ENCODE peak calls at places on chromosomes 16 and 17, in ten cellular contexts. G is breast epithelium; P is omental fat pad; Q is suprapubic skin; N is neural crest cell; M is HFFc6; I is tibial artery; E is lower lobe of right lung; Z is CD8-positive, alpha-beta T cell; Y is neural progenitor cell. F is an unnamed sample.

GRCh38 chr16:19289805-19290490 is 4.4 kb downstream of the CLEC19A start:
- DNase-seq in I (no peak), P (no peak), N (peak), Z (no peak), G (peak), Q (no peak), M (no peak), E (no peak), Y (peak), F (no peak)

GRCh38 chr17:18129041-18129502 is 20.5 kb downstream of the MYO15A start:
- DNase-seq in Y (no peak), E (peak), N (no peak), Z (no peak), G (peak), M (peak), P (no peak), I (no peak), Q (no peak), F (no peak)

GRCh38 chr17:76862079-76862478 is 6.1 kb upstream of the MGAT5B start:
- DNase-seq in M (no peak), E (no peak), I (no peak), G (no peak), N (no peak), P (no peak), Y (no peak), Z (no peak), Q (no peak), F (no peak)

GRCh38 chr17:65990593-65990992 is 201.3 kb downstream of the CEP112 start:
- DNase-seq in M (no peak), Y (no peak), Q (no peak), I (no peak), G (no peak), Z (no peak), P (no peak), E (no peak), N (no peak), F (no peak)

GRCh38 chr17:78797691-78798585 is 15.9 kb upstream of the CYTH1 start:
- DNase-seq in E (peak), Z (no peak), Y (no peak), P (no peak), I (no peak), N (no peak), G (no peak), M (no peak), Q (no peak), F (no peak)

GRCh38 chr16:58377932-58378331 is 14.3 kb upstream of the GINS3 start:
- DNase-seq in M (peak), P (no peak), E (no peak), N (no peak), Y (no peak), I (no peak), G (no peak), Q (no peak), Z (no peak), F (no peak)

GRCh38 chr16:49094471-49094870 is 187.2 kb downstream of the CBLN1 start:
- DNase-seq in P (no peak), Q (no peak), M (no peak), E (no peak), Z (no peak), N (no peak), Y (peak), I (no peak), G (no peak), F (no peak)

GRCh38 chr16:68236804-68237242 is 896 bp upstream of the ESRP2 start:
- DNase-seq in Z (no peak), N (no peak), M (no peak), Y (peak), G (no peak), I (no peak), Q (no peak), E (no peak), P (no peak), F (no peak)

GRCh38 chr17:78805301-78805700 is 23.2 kb upstream of the CYTH1 start:
- DNase-seq in E (no peak), M (no peak), Q (no peak), N (no peak), Y (no peak), P (no peak), Z (peak), I (no peak), G (no peak), F (no peak)

GRCh38 chr16:55273356-55273755 is 50.6 kb upstream of the IRX6 start:
- DNase-seq in G (no peak), M (no peak), P (no peak), Q (no peak), Z (no peak), E (no peak), N (no peak), I (no peak), Y (no peak), F (no peak)

GRCh38 chr16:3155181-3155580 is 20.4 kb downstream of the ZNF213 start:
- DNase-seq in N (no peak), Q (no peak), Z (no peak), Y (no peak), M (no peak), P (no peak), E (no peak), I (no peak), G (no peak), F (no peak)

GRCh38 chr17:74150428-74151025 is 53.0 kb upstream of the RPL38 start:
- DNase-seq in G (no peak), Q (peak), E (no peak), Y (no peak), M (no peak), I (peak), Z (no peak), P (no peak), N (no peak), F (peak)

GRCh38 chr16:11779074-11779473 is 18.0 kb downstream of the ZC3H7A start:
- DNase-seq in Y (no peak), P (no peak), M (no peak), Q (no peak), N (no peak), G (no peak), E (no peak), Z (no peak), I (no peak), F (no peak)

GRCh38 chr16:12538667-12539081 is 265.0 kb downstream of the CPPED1 start:
- DNase-seq in Y (no peak), N (no peak), Z (no peak), P (no peak), G (peak), M (no peak), Q (no peak), I (no peak), E (no peak), F (no peak)

GRCh38 chr17:19309701-19310100 is 52.8 kb downstream of the B9D1 start:
- DNase-seq in M (no peak), G (no peak), Q (no peak), I (no peak), Y (no peak), Z (no peak), P (no peak), N (no peak), E (peak), F (no peak)

GRCh38 chr17:2405247-2405926 is 4.5 kb upstream of the MNT start:
- DNase-seq in N (no peak), Y (peak), Z (no peak), E (peak), Q (peak), P (no peak), G (no peak), I (no peak), M (peak), F (no peak)

GRCh38 chr17:33551075-33551474 is 258.0 kb upstream of the ASIC2 start:
- DNase-seq in G (no peak), Z (no peak), Y (no peak), P (no peak), N (no peak), Q (no peak), I (no peak), E (no peak), M (no peak), F (no peak)

GRCh38 chr17:4327638-4328037 is 38.8 kb downstream of the UBE2G1 start:
- DNase-seq in P (no peak), Z (no peak), Q (no peak), M (peak), I (no peak), N (no peak), G (no peak), Y (no peak), E (no peak), F (no peak)

GRCh38 chr16:77304883-77305282 is 105.7 kb downstream of the SYCE1L start:
- DNase-seq in Z (no peak), Q (no peak), P (no peak), N (no peak), Y (no peak), G (no peak), M (no peak), E (no peak), I (no peak), F (no peak)

GRCh38 chr16:2827831-2828520 is 2.1 kb upstream of the ZG16B start:
- DNase-seq in Y (peak), M (no peak), P (no peak), I (peak), E (peak), Z (no peak), Q (peak), G (no peak), N (no peak), F (no peak)

GRCh38 chr17:37650419-37651003 is 7.3 kb upstream of the DDX52 start:
- DNase-seq in M (peak), E (no peak), N (peak), Y (peak), I (no peak), P (no peak), G (no peak), Q (no peak), Z (no peak), F (no peak)
- TF ChIP-seq CTCF in M (peak), E (peak), N (peak), Y (peak), I (peak), P (no peak), G (no peak), Q (no peak), Z (no peak), F (peak)

DNA sequence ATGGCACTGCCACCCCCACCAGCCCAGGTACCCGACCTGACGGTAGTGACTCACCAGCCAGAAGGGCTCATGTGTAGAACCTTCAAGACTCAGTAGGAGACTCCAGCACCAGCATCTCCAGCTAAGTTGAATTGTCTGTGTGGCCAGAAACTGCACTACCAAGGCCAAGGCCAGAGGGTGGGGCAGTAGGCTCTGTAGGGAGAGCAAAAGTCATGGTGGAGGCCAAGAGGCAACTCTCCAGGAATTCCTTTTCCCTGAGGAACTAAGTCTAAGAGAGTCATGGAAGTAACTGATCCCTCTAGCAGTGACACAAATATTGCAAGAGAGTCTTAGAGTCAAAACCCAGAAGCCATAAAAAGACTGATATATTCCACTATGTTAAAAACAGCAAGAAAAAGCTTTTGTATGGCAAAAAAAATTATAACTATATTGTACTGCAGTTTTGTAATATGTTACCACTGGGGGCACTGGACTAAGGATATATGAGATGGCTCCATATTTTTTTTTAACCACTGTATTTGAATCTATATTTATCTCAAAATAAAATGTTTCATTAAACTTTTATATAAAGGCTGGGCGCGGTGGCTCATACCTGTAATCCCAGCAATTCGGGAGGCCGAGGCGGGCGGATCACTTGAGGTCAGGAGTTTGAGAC is 30.2 kb upstream of the GUCY2D start:
- DNase-seq in Y (no peak), Z (no peak), M (peak), Q (no peak), I (no peak), E (no peak), G (no peak), P (no peak), N (no peak), F (no peak)
- TF ChIP-seq CTCF in Y (no peak), Z (no peak), M (peak), Q (no peak), I (no peak), E (no peak), G (no peak), P (no peak), N (peak), F (peak)

DNA sequence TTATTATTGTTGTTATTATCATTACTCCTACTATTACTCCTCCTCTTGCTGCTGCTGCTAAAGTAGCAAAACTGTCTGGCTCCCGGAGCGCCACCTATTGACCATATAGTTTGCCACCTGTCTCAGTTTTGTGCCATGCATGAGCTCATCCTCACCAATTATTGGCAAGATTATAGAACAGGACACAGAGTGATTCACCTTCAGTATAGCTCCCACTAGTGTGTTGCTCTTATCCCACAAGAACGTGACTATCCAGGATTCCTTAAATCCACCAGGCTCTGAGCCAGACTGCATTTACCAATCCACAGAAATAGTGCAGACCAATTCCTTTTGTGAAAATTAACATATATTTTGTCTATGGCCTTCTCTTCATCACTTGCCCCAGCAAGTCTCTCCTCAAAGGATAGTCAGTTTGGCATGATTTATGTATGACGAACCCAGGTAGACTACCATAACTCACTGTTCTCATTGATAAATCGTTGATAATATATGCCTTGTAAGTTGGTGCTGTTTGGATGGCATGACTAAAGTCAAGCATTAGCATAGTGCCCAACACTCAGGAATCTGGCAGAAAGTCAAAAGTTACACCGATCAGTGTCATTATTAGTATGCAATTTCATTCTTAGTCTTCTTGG is 405.5 kb upstream of the HSBP1 start:
- DNase-seq in Z (no peak), I (no peak), Y (no peak), G (no peak), Q (no peak), N (no peak), M (peak), E (no peak), P (no peak), F (no peak)
- TF ChIP-seq CTCF in Z (no peak), I (no peak), Y (no peak), G (no peak), Q (no peak), N (peak), M (peak), E (no peak), P (no peak), F (no peak)

GRCh38 chr17:82703036-82703745 is 4.7 kb upstream of the RAB40B start:
- DNase-seq in N (no peak), I (no peak), Q (peak), M (no peak), P (no peak), Z (no peak), G (no peak), Y (no peak), E (peak), F (no peak)
- TF ChIP-seq CTCF in N (no peak), I (no peak), Q (no peak), M (no peak), P (no peak), Z (no peak), G (no peak), Y (no peak), E (no peak), F (no peak)